ENCODE peak calls at places on chromosomes 11 and 22, in five cellular contexts. U is H9, F is mammary epithelial cell, E is HCT116, N is endothelial cell of umbilical vein. R is an unnamed sample.

GRCh38 chr11:64207247-64208085 is 945 bp downstream of the FERMT3 start:
- DNase-seq in E (no peak), F (no peak), U (no peak), N (peak; percentile 76), R (peak; percentile 81)

GRCh38 chr11:29093416-29093815 is 923.4 kb downstream of the KCNA4 start:
- DNase-seq in U (no peak), F (no peak), E (no peak), N (peak; percentile 42), R (peak; percentile 11)

GRCh38 chr11:109197656-109198055 is 224.3 kb upstream of the C11orf87 start:
- DNase-seq in N (no peak), E (no peak), U (no peak), F (peak; percentile 26), R (no peak)

GRCh38 chr11:130435671-130436070 is 7.3 kb upstream of the ADAMTS8 start:
- DNase-seq in E (no peak), U (no peak), N (peak; percentile 9), F (peak; percentile 50), R (peak; percentile 9)

GRCh38 chr11:8566613-8567210 is 27.3 kb downstream of the STK33 start:
- DNase-seq in E (peak; percentile 23), U (no peak), N (peak; percentile 50), F (peak; percentile 55), R (peak; percentile 73)

GRCh38 chr22:43789452-43789851 is 22.7 kb downstream of the EFCAB6 start:
- DNase-seq in N (no peak), F (peak; percentile 94), E (no peak), U (no peak), R (peak; percentile 98)

GRCh38 chr11:35166369-35167360 is 27.7 kb downstream of the CD44 start:
- DNase-seq in U (no peak), E (peak; percentile 94), N (peak; percentile 70), F (peak; percentile 98), R (peak; percentile 51)

GRCh38 chr11:134150195-134150903 is 73.4 kb downstream of the NCAPD3 start:
- DNase-seq in F (no peak), E (no peak), N (no peak), U (no peak), R (no peak)

GRCh38 chr11:95739108-95739507 is 50.5 kb downstream of the FAM76B start:
- DNase-seq in F (no peak), N (no peak), E (no peak), U (no peak), R (no peak)

GRCh38 chr11:10605941-10606381 is 37.5 kb upstream of the LYVE1 start:
- DNase-seq in U (peak; percentile 63), N (peak; percentile 77), F (no peak), E (no peak), R (peak; percentile 87)

GRCh38 chr11:65572356-65573043 is at the start of gene FAM89B:
- DNase-seq in E (no peak), U (peak; percentile 79), N (peak; percentile 81), F (peak; percentile 72), R (peak; percentile 84)

GRCh38 chr11:116960916-116961315 is 123.5 kb upstream of the APOA1 start:
- DNase-seq in E (peak; percentile 8), U (no peak), N (peak; percentile 23), F (peak; percentile 76), R (peak; percentile 88)

GRCh38 chr11:68480193-68480592 is 19.6 kb downstream of the PPP6R3 start:
- DNase-seq in E (no peak), N (no peak), F (no peak), U (no peak), R (no peak)

GRCh38 chr22:30985561-30986208 is 16.6 kb downstream of the TUG1 start:
- DNase-seq in E (no peak), U (no peak), F (no peak), N (no peak), R (no peak)

GRCh38 chr22:44182591-44183588 is 2.2 kb downstream of the PARVG start:
- DNase-seq in U (no peak), F (no peak), N (no peak), E (no peak), R (no peak)

GRCh38 chr22:50672041-50672440 is 582 bp upstream of the SHANK3 start:
- DNase-seq in N (no peak), E (no peak), U (no peak), F (no peak), R (no peak)

GRCh38 chr11:74311352-74311926 is at the start of gene P4HA3:
- DNase-seq in N (peak; percentile 78), F (peak; percentile 38), U (peak; percentile 87), E (peak; percentile 18), R (peak; percentile 46)

GRCh38 chr11:35794850-35795249 is 132.3 kb downstream of the TRIM44 start:
- DNase-seq in N (no peak), U (no peak), E (no peak), F (peak; percentile 70), R (peak; percentile 46)

GRCh38 chr22:29136715-29137700 is 64.2 kb downstream of the KREMEN1 start:
- DNase-seq in U (no peak), N (no peak), E (no peak), F (no peak), R (no peak)

GRCh38 chr11:68414457-68415221 is 45.9 kb upstream of the PPP6R3 start:
- DNase-seq in F (no peak), E (no peak), N (peak; percentile 65), U (no peak), R (no peak)

GRCh38 chr22:41949297-41949965 is 2.5 kb upstream of the CENPM start:
- DNase-seq in N (no peak), F (no peak), E (no peak), U (no peak), R (no peak)

GRCh38 chr11:1153951-1154487 is 3.7 kb upstream of the MUC5AC start:
- DNase-seq in N (peak; percentile 72), E (peak; percentile 63), F (peak; percentile 29), U (peak; percentile 26), R (peak; percentile 94)

GRCh38 chr22:47209077-47209514 is 446.6 kb downstream of the TBC1D22A start:
- DNase-seq in N (no peak), F (no peak), E (no peak), U (no peak), R (peak; percentile 34)

GRCh38 chr11:26651916-26652315 is 69.9 kb downstream of the SLC5A12 start:
- DNase-seq in E (no peak), N (no peak), F (no peak), U (no peak), R (peak; percentile 2)

GRCh38 chr22:44172370-44173108 is 8.2 kb upstream of the PARVG start:
- DNase-seq in F (no peak), E (no peak), N (no peak), U (no peak), R (no peak)

GRCh38 chr11:30914143-30914762 is 328.1 kb upstream of the MPPED2 start:
- DNase-seq in U (peak; percentile 82), E (peak; percentile 15), F (peak; percentile 40), N (peak; percentile 51), R (peak; percentile 65)
- TF ChIP-seq CTCF in U (peak; percentile 90), E (peak; percentile 11), F (peak; percentile 40), N (peak; percentile 69), R (peak; percentile 95)

GRCh38 chr22:21942407-21942895 is 10.2 kb downstream of the PPM1F start:
- DNase-seq in N (peak; percentile 97), E (peak; percentile 44), F (peak; percentile 89), U (no peak), R (peak; percentile 85)
- H2AFZ ChIP-seq in N (no peak overlapping the region), E (no peak overlapping the region), F (peak overlapping the region; percentile 84), U (no peak overlapping the region), R (peak overlapping the region; percentile 79)

GRCh38 chr11:112509300-112509699 is 248.6 kb upstream of the PLET1 start:
- DNase-seq in U (no peak), N (no peak), F (no peak), E (no peak), R (no peak)

GRCh38 chr11:112513417-112513816 is 252.8 kb upstream of the PLET1 start:
- DNase-seq in E (no peak), U (no peak), F (no peak), N (no peak), R (no peak)

GRCh38 chr11:112511906-112512305 is 251.2 kb upstream of the PLET1 start:
- DNase-seq in U (no peak), N (no peak), F (no peak), E (no peak), R (no peak)

GRCh38 chr11:112513936-112514716 is 253.5 kb upstream of the PLET1 start:
- DNase-seq in U (no peak), E (no peak), F (no peak), N (no peak), R (no peak)

DNA sequence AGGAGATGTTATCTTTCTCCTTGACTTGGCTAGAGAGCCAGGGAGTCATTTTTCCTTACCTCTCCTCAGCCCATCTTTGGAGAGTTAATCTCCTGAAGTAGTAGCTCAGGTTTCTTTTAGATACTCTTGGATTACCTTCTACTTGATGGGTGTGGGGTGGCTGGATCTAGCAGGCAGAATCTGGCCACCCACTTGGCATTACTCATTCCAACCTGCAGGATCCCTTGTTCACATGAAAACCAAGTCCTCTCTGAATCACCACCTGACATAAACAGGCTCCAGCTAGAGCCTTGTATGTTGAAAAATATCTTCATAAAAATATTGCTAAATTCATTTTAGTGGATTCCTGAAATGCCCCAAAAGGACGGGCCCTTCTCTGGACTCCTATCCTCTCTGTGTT is 250.6 kb upstream of the PLET1 start:
- DNase-seq in E (no peak), F (peak; percentile 81), N (no peak), U (no peak), R (no peak)
- TF ChIP-seq CTCF in E (no peak), F (no peak), N (no peak), U (no peak), R (no peak)

GRCh38 chr11:75816561-75817239 is 1.7 kb downstream of the UVRAG start:
- DNase-seq in E (no peak), U (no peak), N (peak; percentile 47), F (no peak), R (peak; percentile 23)
- H2AFZ ChIP-seq in E (no peak overlapping the region), U (no peak overlapping the region), N (no peak overlapping the region), F (peak overlapping the region; percentile 65), R (no peak overlapping the region)

DNA sequence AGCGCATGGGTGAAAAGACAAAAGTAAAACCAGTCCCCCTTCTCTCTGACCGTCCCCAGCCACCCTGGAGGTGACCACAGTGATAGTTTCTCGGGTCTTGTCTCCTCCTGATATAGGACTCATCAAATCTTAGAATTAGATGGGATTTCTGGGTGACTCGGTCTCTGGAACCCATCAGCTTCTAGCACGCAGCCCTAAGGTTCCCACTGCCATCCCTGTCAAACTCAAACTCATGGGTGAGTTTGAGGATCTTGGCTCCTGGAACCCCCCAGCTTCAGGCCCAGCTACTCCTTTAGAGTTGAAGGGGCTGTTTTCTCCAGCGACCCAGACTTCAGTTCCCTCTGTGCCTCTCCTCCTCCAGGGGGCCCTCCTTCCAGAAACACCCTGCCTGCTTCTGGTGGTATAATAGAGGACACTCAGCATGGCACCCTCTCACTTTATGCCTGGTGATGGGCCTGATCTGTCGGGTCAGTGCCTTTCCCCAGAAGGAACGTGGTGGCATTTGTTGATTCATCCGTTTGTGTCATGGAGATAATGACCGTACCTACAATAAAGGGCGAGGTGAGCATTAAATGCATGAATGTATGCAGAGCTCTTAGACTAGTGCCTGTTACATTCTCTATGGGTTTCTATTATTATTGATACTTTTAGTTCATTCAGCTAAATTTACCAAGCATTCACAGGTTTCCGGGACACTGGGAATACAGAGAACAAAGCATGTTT is 31.7 kb downstream of the MCM5 start:
- DNase-seq in U (no peak), N (no peak), E (no peak), F (no peak), R (no peak)
- TF ChIP-seq CTCF in U (no peak), N (no peak), E (no peak), F (no peak), R (peak; percentile 20)